ENCODE peak calls at places on chromosomes 11 and 22, in five cellular contexts. X is hepatocyte, D is Peyer's patch, K is body of pancreas, R is thoracic aorta. B is an unnamed sample.

GRCh38 chr11:295351-296205 is 3.7 kb downstream of the IFITM5 start:
- DNase-seq in X (no peak), D (peak; percentile 45), K (no peak), R (no peak), B (no peak)

GRCh38 chr22:49853981-49854791 is 542 bp downstream of the ZBED4 start:
- DNase-seq in X (peak; percentile 59), D (peak; percentile 67), K (peak; percentile 35), R (no peak), B (no peak)

GRCh38 chr11:19723572-19724342 is 11.1 kb downstream of the NAV2 start:
- DNase-seq in X (peak; percentile 22), D (peak; percentile 49), K (peak; percentile 30), R (peak; percentile 44), B (no peak)

GRCh38 chr11:134905513-134905912 is 493.5 kb upstream of the B3GAT1 start:
- DNase-seq in X (no peak), D (no peak), K (no peak), R (no peak), B (no peak)

GRCh38 chr11:86722041-86722440 is 49.6 kb upstream of the ME3 start:
- DNase-seq in X (no peak), D (no peak), K (no peak), R (no peak), B (no peak)

GRCh38 chr11:127485541-127485940 is 485.0 kb upstream of the KIRREL3 start:
- DNase-seq in X (no peak), D (no peak), K (no peak), R (no peak), B (peak; percentile 26)

GRCh38 chr11:17595526-17596309 is 48.7 kb downstream of the OTOG start:
- DNase-seq in X (no peak), D (peak; percentile 24), K (peak; percentile 1), R (no peak), B (no peak)

GRCh38 chr11:36456136-36456535 is 53.9 kb downstream of the TRAF6 start:
- DNase-seq in X (no peak), D (no peak), K (no peak), R (no peak), B (no peak)

GRCh38 chr22:43376765-43377485 is 33.8 kb upstream of the SCUBE1 start:
- DNase-seq in X (no peak), D (peak; percentile 78), K (peak; percentile 66), R (no peak), B (no peak)

GRCh38 chr22:31846161-31847115 is 92.6 kb downstream of the DEPDC5 start:
- DNase-seq in X (no peak), D (no peak), K (no peak), R (no peak), B (no peak)

GRCh38 chr11:115304774-115305472 is 199.3 kb downstream of the CADM1 start:
- DNase-seq in X (no peak), D (no peak), K (no peak), R (no peak), B (no peak)
- H3K4me3 ChIP-seq in X (no peak overlapping the region), D (no peak overlapping the region), K (no peak overlapping the region), R (no peak overlapping the region), B (no peak overlapping the region)

DNA sequence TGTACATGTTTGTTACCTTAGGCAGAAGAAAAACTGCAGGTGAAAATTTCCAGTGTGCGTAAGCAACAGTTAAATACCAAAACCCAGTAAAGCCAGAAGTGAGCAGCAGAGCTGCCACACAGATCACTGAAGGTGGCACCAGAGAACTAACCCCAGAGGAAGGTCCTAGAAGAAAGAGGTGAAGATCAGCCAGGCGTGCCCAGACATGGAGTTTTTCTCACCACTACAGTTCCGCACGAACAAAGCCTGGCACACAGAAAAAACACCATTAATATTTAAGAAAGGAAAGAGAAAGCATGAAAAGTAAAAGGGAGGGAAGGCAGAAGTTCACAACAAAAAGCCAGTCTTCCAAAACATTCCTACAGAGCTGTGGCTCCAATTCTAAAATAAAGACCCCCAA is 60.7 kb downstream of the STK33 start:
- DNase-seq in X (no peak), D (no peak), K (no peak), R (no peak), B (no peak)
- TF ChIP-seq CTCF in X (no peak), D (no peak), K (no peak), R (no peak), B (no peak)

GRCh38 chr11:46281374-46281831 is 3.9 kb downstream of the CREB3L1 start:
- DNase-seq in X (peak; percentile 60), D (peak; percentile 58), K (no peak), R (no peak), B (no peak)
- H3K4me3 ChIP-seq in X (no peak overlapping the region), D (no peak overlapping the region), K (no peak overlapping the region), R (no peak overlapping the region), B (peak overlapping the region; percentile 14)

DNA sequence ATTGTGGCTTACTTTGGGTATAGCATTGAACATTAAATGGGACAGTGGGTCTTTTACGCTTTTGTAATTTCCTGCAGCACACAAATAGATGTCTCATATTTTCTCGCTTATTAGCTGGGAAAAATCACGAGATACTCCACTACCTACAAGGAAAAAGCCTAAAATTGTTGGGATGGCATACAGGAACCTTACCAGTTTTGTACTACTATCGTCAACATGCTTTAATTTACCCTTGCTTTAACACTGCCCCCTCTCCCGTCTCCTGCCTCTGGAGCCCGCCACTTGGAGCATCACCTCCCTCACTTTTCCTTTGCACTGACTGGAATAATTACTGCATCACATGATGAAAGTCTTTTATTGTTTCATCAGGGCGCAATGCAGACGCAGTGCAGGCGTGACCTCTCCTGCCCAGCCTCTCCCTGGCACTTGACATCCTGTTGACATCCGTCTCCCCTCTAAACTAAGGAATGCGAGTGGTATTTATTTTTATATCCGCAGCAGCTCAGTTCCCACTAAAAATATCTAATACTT is 1.0 kb upstream of the FNBP4 start:
- DNase-seq in X (peak; percentile 61), D (peak; percentile 79), K (peak; percentile 71), R (no peak), B (peak; percentile 91)
- TF ChIP-seq CTCF in X (no peak), D (no peak), K (no peak), R (no peak), B (no peak)